ENCODE peak calls at places on chromosome 11, in seven cellular contexts. One of them, this sample, is unnamed.

GRCh38 chr11:844693-845644 is 2.3 kb downstream of the TSPAN4 start:
- DNase-seq in occipital lobe: no peak
- DNase-seq in left ventricle myocardium inferior: peak
- DNase-seq in EH: peak
- DNase-seq in kidney: peak
- DNase-seq in substantia nigra: peak
- DNase-seq in lung microvascular endothelial cell: peak
- DNase-seq in this sample: peak

GRCh38 chr11:40252236-40252635 is 1207.2 kb downstream of the LRRC4C start:
- DNase-seq in kidney: no peak
- DNase-seq in occipital lobe: no peak
- DNase-seq in substantia nigra: no peak
- DNase-seq in lung microvascular endothelial cell: no peak
- DNase-seq in left ventricle myocardium inferior: no peak
- DNase-seq in EH: no peak
- DNase-seq in this sample: no peak

GRCh38 chr11:104410336-104410735 is 246.4 kb upstream of the PDGFD start:
- DNase-seq in substantia nigra: no peak
- DNase-seq in lung microvascular endothelial cell: no peak
- DNase-seq in occipital lobe: no peak
- DNase-seq in kidney: no peak
- DNase-seq in left ventricle myocardium inferior: no peak
- DNase-seq in EH: no peak
- DNase-seq in this sample: no peak

GRCh38 chr11:92667446-92668165 is 301.8 kb upstream of the MTNR1B start:
- DNase-seq in left ventricle myocardium inferior: no peak
- DNase-seq in occipital lobe: no peak
- DNase-seq in lung microvascular endothelial cell: no peak
- DNase-seq in substantia nigra: peak
- DNase-seq in EH: no peak
- DNase-seq in kidney: no peak
- DNase-seq in this sample: no peak

GRCh38 chr11:129935723-129936122 is 40.3 kb upstream of the NFRKB start:
- DNase-seq in left ventricle myocardium inferior: no peak
- DNase-seq in substantia nigra: no peak
- DNase-seq in lung microvascular endothelial cell: no peak
- DNase-seq in occipital lobe: no peak
- DNase-seq in kidney: no peak
- DNase-seq in EH: no peak
- DNase-seq in this sample: no peak

GRCh38 chr11:78420796-78421209 is 3.2 kb upstream of the GAB2 start:
- DNase-seq in substantia nigra: no peak
- DNase-seq in kidney: peak
- DNase-seq in occipital lobe: no peak
- DNase-seq in left ventricle myocardium inferior: peak
- DNase-seq in lung microvascular endothelial cell: no peak
- DNase-seq in EH: peak
- DNase-seq in this sample: peak

GRCh38 chr11:118938491-118939411 is 13.0 kb upstream of the BCL9L start:
- DNase-seq in EH: peak
- DNase-seq in occipital lobe: no peak
- DNase-seq in left ventricle myocardium inferior: no peak
- DNase-seq in kidney: peak
- DNase-seq in lung microvascular endothelial cell: no peak
- DNase-seq in substantia nigra: no peak
- DNase-seq in this sample: peak

GRCh38 chr11:109697140-109697843 is 275.3 kb downstream of the C11orf87 start:
- DNase-seq in substantia nigra: no peak
- DNase-seq in lung microvascular endothelial cell: peak
- DNase-seq in left ventricle myocardium inferior: no peak
- DNase-seq in EH: peak
- DNase-seq in kidney: no peak
- DNase-seq in occipital lobe: no peak
- DNase-seq in this sample: no peak

GRCh38 chr11:125233116-125233515 is 68.6 kb downstream of the PKNOX2 start:
- DNase-seq in kidney: no peak
- DNase-seq in EH: no peak
- DNase-seq in left ventricle myocardium inferior: no peak
- DNase-seq in occipital lobe: no peak
- DNase-seq in lung microvascular endothelial cell: no peak
- DNase-seq in substantia nigra: no peak
- DNase-seq in this sample: no peak

GRCh38 chr11:12329797-12330196 is 47.6 kb upstream of the PARVA start:
- DNase-seq in substantia nigra: no peak
- DNase-seq in kidney: no peak
- DNase-seq in lung microvascular endothelial cell: no peak
- DNase-seq in occipital lobe: no peak
- DNase-seq in EH: peak
- DNase-seq in left ventricle myocardium inferior: no peak
- DNase-seq in this sample: no peak

GRCh38 chr11:122309262-122309925 is 193.4 kb upstream of the BLID start:
- DNase-seq in lung microvascular endothelial cell: no peak
- DNase-seq in EH: no peak
- DNase-seq in kidney: no peak
- DNase-seq in left ventricle myocardium inferior: no peak
- DNase-seq in substantia nigra: no peak
- DNase-seq in occipital lobe: peak
- DNase-seq in this sample: no peak

GRCh38 chr11:110123003-110123402 is 29.8 kb downstream of the ZC3H12C start:
- DNase-seq in kidney: no peak
- DNase-seq in substantia nigra: no peak
- DNase-seq in EH: peak
- DNase-seq in occipital lobe: no peak
- DNase-seq in left ventricle myocardium inferior: no peak
- DNase-seq in lung microvascular endothelial cell: no peak
- DNase-seq in this sample: no peak

GRCh38 chr11:22879615-22880014 is 19.3 kb upstream of the CCDC179 start:
- DNase-seq in kidney: no peak
- DNase-seq in occipital lobe: no peak
- DNase-seq in left ventricle myocardium inferior: no peak
- DNase-seq in EH: peak
- DNase-seq in substantia nigra: no peak
- DNase-seq in lung microvascular endothelial cell: peak
- DNase-seq in this sample: no peak

This sample was measured in thyroid gland.